ENCODE peak calls at places on chromosomes 11 and 22, in ten cellular contexts. V, P, X, I, M, Y, W, Z, Q and H are unnamed samples.

GRCh38 chr11:64123679-64124078 is 42.2 kb downstream of the MACROD1 start:
- DNase-seq in W (no peak), Z (no peak), X (no peak), P (no peak), M (no peak), Y (no peak), Q (no peak), I (no peak), V (no peak), H (no peak)

GRCh38 chr11:25838918-25839611 is 492.9 kb upstream of the ANO3 start:
- DNase-seq in X (no peak), I (peak; percentile 40), V (no peak), W (no peak), P (no peak), Z (peak; percentile 11), Q (no peak), M (no peak), Y (no peak), H (no peak)

GRCh38 chr11:2412323-2412722 is 11.8 kb downstream of the TSSC4 start:
- DNase-seq in M (no peak), W (no peak), V (no peak), Q (no peak), I (no peak), Y (no peak), X (no peak), Z (no peak), P (no peak), H (no peak)

GRCh38 chr11:28701760-28702449 is 593.7 kb downstream of the METTL15 start:
- DNase-seq in P (no peak), X (no peak), I (no peak), W (no peak), Z (no peak), V (no peak), M (no peak), Y (peak; percentile 65), Q (no peak), H (no peak)

GRCh38 chr11:108973402-108974119 is 308.7 kb downstream of the DDX10 start:
- DNase-seq in W (no peak), X (no peak), M (no peak), Y (peak; percentile 62), Q (no peak), P (no peak), V (no peak), Z (peak; percentile 79), I (no peak), H (no peak)

GRCh38 chr11:64713031-64713780 is 9.8 kb downstream of the NRXN2 start:
- DNase-seq in W (no peak), P (no peak), Q (no peak), I (peak; percentile 55), Z (peak; percentile 55), Y (peak; percentile 82), V (no peak), M (no peak), X (no peak), H (no peak)

GRCh38 chr11:21429401-21429800 is 760.0 kb downstream of the NELL1 start:
- DNase-seq in Y (no peak), P (no peak), X (no peak), Z (no peak), W (no peak), M (no peak), I (no peak), Q (no peak), V (no peak), H (no peak)

GRCh38 chr11:77120571-77120970 is 7.5 kb upstream of the MYO7A start:
- DNase-seq in P (no peak), Q (no peak), X (no peak), I (no peak), W (no peak), Z (no peak), M (no peak), V (no peak), Y (no peak), H (no peak)

GRCh38 chr11:85756401-85757200 is 54.3 kb downstream of the SYTL2 start:
- DNase-seq in X (no peak), Y (no peak), W (no peak), I (no peak), P (no peak), Q (peak; percentile 81), V (no peak), Z (no peak), M (no peak), H (no peak)

GRCh38 chr11:114075891-114076441 is 16.5 kb downstream of the ZBTB16 start:
- DNase-seq in I (peak; percentile 88), V (no peak), P (no peak), Y (peak; percentile 82), Q (peak; percentile 78), X (peak; percentile 68), W (no peak), Z (peak; percentile 90), M (peak; percentile 34), H (no peak)

GRCh38 chr11:31813242-31813960 is 2.3 kb upstream of the PAX6 start:
- DNase-seq in I (peak; percentile 58), M (no peak), V (no peak), X (no peak), W (peak; percentile 36), P (no peak), Y (peak; percentile 88), Z (no peak), Q (no peak), H (no peak)

GRCh38 chr11:45541693-45542434 is 123.6 kb downstream of the CHST1 start:
- DNase-seq in I (no peak), M (no peak), V (no peak), W (no peak), X (peak; percentile 24), P (no peak), Y (no peak), Z (no peak), Q (no peak), H (no peak)

GRCh38 chr11:131810511-131810910 is 440.1 kb downstream of the NTM start:
- DNase-seq in P (no peak), I (no peak), Z (no peak), X (no peak), Y (no peak), V (no peak), M (no peak), Q (no peak), W (no peak), H (no peak)

GRCh38 chr22:35685731-35686130 is 31.9 kb upstream of the APOL5 start:
- DNase-seq in V (no peak), Q (no peak), P (no peak), I (no peak), Y (no peak), W (no peak), Z (no peak), X (no peak), M (no peak), H (no peak)

GRCh38 chr22:40043086-40043485 is 48.3 kb downstream of the FAM83F start:
- DNase-seq in P (peak; percentile 63), M (no peak), Y (no peak), W (no peak), Z (no peak), X (peak; percentile 43), V (no peak), Q (no peak), I (no peak), H (no peak)

GRCh38 chr11:63564056-63564784 is 1.0 kb upstream of the PLAAT2 start:
- DNase-seq in I (no peak), X (peak; percentile 73), Y (no peak), W (no peak), P (no peak), V (no peak), Z (no peak), M (no peak), Q (no peak), H (peak; percentile 69)

GRCh38 chr11:130816516-130816915 is 99.8 kb downstream of the SNX19 start:
- DNase-seq in X (no peak), M (no peak), I (no peak), Y (no peak), W (no peak), P (no peak), Q (no peak), V (no peak), Z (no peak), H (no peak)